ENCODE peak calls at places on chromosomes 4 and X, in six cellular contexts. Y is psoas muscle, A is dorsolateral prefrontal cortex, O is fibroblast of lung, V is foreskin keratinocyte, N is GM12878. C is an unnamed sample.

GRCh38 chrX:112877771-112878173 is 37.1 kb upstream of the AMOT start:
- DNase-seq in Y (no peak), A (no peak), O (no peak), V (no peak), N (no peak), C (no peak)

GRCh38 chr4:54099959-54100606 is at the start of gene GSX2:
- DNase-seq in Y (peak), A (no peak), O (no peak), V (no peak), N (no peak), C (peak)

GRCh38 chr4:61427818-61428495 is 227.8 kb downstream of the ADGRL3 start:
- DNase-seq in Y (no peak), A (no peak), O (no peak), V (peak), N (no peak), C (peak)

GRCh38 chr4:54784188-54784671 is 126.5 kb downstream of the KIT start:
- DNase-seq in Y (peak), A (peak), O (peak), V (no peak), N (no peak), C (no peak)

GRCh38 chrX:26470946-26471345 is 255.0 kb downstream of the MAGEB5 start:
- DNase-seq in Y (no peak), A (no peak), O (no peak), V (no peak), N (no peak), C (no peak)

GRCh38 chr4:187183826-187184225 is 460.2 kb upstream of the FAT1 start:
- DNase-seq in Y (no peak), A (no peak), O (peak), V (no peak), N (no peak), C (no peak)

GRCh38 chr4:67566335-67566734 is 7.8 kb downstream of the STAP1 start:
- DNase-seq in Y (no peak), A (no peak), O (no peak), V (no peak), N (no peak), C (no peak)

GRCh38 chr4:164423819-164424218 is 330.1 kb upstream of the SMIM31 start:
- DNase-seq in Y (no peak), A (no peak), O (no peak), V (no peak), N (no peak), C (no peak)

GRCh38 chrX:154735695-154736393 is 15.0 kb downstream of the GAB3 start:
- DNase-seq in Y (peak), A (no peak), O (peak), V (peak), N (no peak), C (peak)

GRCh38 chrX:36422368-36422767 is 502.8 kb downstream of the CFAP47 start:
- DNase-seq in Y (no peak), A (no peak), O (no peak), V (no peak), N (no peak), C (no peak)

GRCh38 chr4:141684785-141685184 is 48.4 kb downstream of the IL15 start:
- DNase-seq in Y (no peak), A (no peak), O (peak), V (no peak), N (no peak), C (peak)

GRCh38 chrX:16465081-16465876 is 184.7 kb upstream of the S100G start:
- DNase-seq in Y (no peak), A (no peak), O (no peak), V (no peak), N (no peak), C (peak)

GRCh38 chrX:16472345-16472744 is 177.6 kb upstream of the S100G start:
- DNase-seq in Y (no peak), A (no peak), O (no peak), V (no peak), N (no peak), C (no peak)

GRCh38 chrX:16466640-16467432 is 183.1 kb upstream of the S100G start:
- DNase-seq in Y (no peak), A (no peak), O (no peak), V (peak), N (no peak), C (peak)

GRCh38 chrX:16474511-16474910 is 175.4 kb upstream of the S100G start:
- DNase-seq in Y (no peak), A (no peak), O (no peak), V (no peak), N (no peak), C (no peak)

DNA sequence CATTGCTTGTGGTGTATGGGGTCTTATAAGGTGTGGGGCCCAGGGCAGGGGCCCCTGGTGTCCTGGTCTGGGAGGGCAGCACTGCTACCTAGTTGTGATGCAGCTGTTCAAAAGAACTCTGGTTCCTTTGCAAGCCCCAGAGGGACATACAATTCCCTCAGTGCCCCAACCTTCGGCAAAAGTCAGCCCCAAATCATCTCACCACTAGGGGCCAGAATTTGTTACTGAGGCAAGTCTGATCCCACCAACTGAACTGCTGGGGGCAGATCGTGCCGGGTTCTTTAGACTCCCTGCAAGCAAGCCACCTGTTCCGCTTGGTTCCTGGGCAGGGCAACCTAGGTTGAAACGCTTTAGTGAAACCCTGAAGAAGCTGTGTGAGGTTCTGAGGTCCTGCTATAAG is 180.1 kb upstream of the S100G start:
- DNase-seq in Y (no peak), A (no peak), O (no peak), V (no peak), N (no peak), C (no peak)
- TF ChIP-seq CTCF in Y (no peak), A (no peak), O (no peak), V (peak), N (peak), C (peak)

GRCh38 chr4:153506972-153507678 is 41.0 kb downstream of the TMEM131L start:
- DNase-seq in Y (no peak), A (no peak), O (no peak), V (no peak), N (no peak), C (no peak)
- H3K27ac ChIP-seq in Y (peak), A (no peak), O (no peak), V (no peak), N (no peak), C (no peak)

DNA sequence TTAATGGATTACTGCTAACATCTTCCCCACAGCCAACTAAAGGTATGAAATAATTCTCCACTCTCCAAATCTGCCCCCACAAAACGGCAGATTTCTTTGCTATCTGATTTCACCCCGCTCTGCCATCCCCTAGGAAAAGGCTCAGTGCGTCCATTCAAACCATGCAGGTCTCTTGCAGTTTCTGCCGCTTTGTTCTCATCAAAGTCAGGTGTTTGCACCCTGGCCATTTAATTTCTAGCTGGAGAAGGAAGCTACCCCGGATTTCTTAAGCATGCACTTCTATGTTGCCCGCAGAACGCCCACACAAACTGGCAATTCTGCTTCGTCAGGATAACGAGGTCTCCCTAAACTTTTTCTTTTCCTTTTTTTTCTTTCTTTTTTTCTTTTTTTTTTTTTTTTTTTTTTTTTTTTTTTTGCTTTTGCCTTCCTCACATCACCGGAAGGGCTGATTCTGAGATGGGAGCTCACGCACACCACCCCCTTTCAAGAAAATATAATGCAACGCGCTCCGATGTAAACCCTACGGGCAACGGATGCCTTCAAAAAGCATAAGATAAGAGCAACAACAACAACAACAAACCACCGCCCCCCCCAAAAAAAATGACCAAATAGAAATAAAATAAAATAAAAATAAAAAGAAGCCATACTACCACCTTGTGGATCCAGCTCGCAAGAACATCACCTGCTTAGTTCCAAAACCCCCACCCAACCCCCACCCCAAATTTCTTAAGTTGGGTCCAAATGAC is 3.2 kb downstream of the NLGN4X start:
- DNase-seq in Y (no peak), A (no peak), O (no peak), V (no peak), N (no peak), C (peak)
- TF ChIP-seq CTCF in Y (no peak), A (no peak), O (no peak), V (no peak), N (no peak), C (no peak)

GRCh38 chrX:13793897-13794296 is 23.0 kb downstream of the GPM6B start:
- DNase-seq in Y (no peak), A (no peak), O (no peak), V (no peak), N (peak), C (no peak)
- H3K27ac ChIP-seq in Y (no peak), A (peak), O (no peak), V (no peak), N (no peak), C (no peak)

DNA sequence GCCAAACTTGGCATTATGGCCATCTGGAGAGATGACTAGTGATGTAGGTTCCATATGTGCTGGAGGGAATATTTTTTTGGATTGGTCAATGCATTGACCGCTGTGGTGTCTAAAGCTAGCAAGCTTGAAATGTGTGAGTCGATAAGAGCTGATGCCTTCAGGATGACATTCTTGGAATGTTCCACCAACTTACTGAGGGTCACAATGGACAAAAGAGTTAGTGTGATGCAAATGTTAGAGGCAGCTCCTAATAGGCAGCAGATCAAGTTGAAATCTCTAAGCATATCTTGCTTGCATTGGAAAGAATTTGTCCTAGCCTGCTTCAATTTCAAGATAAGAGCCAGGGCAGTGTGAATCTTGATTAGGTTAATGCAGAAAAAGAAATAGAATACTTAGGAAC is 210.4 kb upstream of the AFF2 start:
- DNase-seq in Y (no peak), A (no peak), O (no peak), V (no peak), N (no peak), C (no peak)
- TF ChIP-seq CTCF in Y (no peak), A (no peak), O (no peak), V (no peak), N (no peak), C (no peak)

GRCh38 chr4:182267048-182267447 is 23.8 kb downstream of the TENM3 start:
- DNase-seq in Y (no peak), A (no peak), O (no peak), V (no peak), N (no peak), C (no peak)

GRCh38 chr4:182263562-182263961 is 20.4 kb downstream of the TENM3 start:
- DNase-seq in Y (no peak), A (no peak), O (no peak), V (no peak), N (no peak), C (no peak)

GRCh38 chr4:182265881-182266280 is 22.7 kb downstream of the TENM3 start:
- DNase-seq in Y (no peak), A (no peak), O (no peak), V (no peak), N (no peak), C (no peak)

GRCh38 chr4:182261651-182262223 is 18.5 kb downstream of the TENM3 start:
- DNase-seq in Y (no peak), A (no peak), O (no peak), V (peak), N (no peak), C (peak)

GRCh38 chr4:182264139-182264752 is 21.0 kb downstream of the TENM3 start:
- DNase-seq in Y (no peak), A (no peak), O (no peak), V (no peak), N (no peak), C (no peak)
- H3K27ac ChIP-seq in Y (no peak), A (no peak), O (no peak), V (no peak), N (no peak), C (no peak)

GRCh38 chrX:22660756-22661155 is 339.0 kb upstream of the DDX53 start:
- DNase-seq in Y (no peak), A (no peak), O (no peak), V (no peak), N (no peak), C (no peak)

GRCh38 chrX:22664826-22665225 is 334.9 kb upstream of the DDX53 start:
- DNase-seq in Y (no peak), A (no peak), O (no peak), V (no peak), N (no peak), C (no peak)

GRCh38 chrX:22665818-22666217 is 333.9 kb upstream of the DDX53 start:
- DNase-seq in Y (no peak), A (no peak), O (no peak), V (no peak), N (no peak), C (no peak)

GRCh38 chrX:22662776-22663175 is 337.0 kb upstream of the DDX53 start:
- DNase-seq in Y (no peak), A (no peak), O (no peak), V (peak), N (no peak), C (peak)

DNA sequence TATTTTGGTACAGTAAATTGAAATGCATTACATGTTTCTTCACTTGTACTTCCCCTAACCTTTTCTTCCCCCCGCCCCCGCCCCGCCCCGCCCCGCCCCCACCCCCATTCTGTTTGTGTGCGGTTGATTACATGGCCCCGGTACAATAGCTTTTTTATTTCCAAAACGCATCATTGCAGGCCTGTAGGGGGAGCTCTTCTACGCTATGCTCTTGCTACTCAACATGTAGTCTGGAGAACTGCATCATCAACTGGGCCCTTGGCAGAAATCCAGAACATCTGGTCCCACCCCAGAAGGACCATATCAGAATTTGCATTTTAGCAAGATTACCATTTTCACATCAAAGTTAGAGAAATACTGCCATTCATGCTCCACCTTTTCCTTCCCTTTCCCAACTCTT is 333.3 kb upstream of the DDX53 start:
- DNase-seq in Y (no peak), A (peak), O (peak), V (no peak), N (no peak), C (peak)
- TF ChIP-seq CTCF in Y (no peak), A (peak), O (no peak), V (peak), N (no peak), C (peak)

GRCh38 chr4:58261526-58261925 is 1151.3 kb upstream of the IGFBP7 start:
- DNase-seq in Y (no peak), A (no peak), O (no peak), V (peak), N (no peak), C (no peak)

DNA sequence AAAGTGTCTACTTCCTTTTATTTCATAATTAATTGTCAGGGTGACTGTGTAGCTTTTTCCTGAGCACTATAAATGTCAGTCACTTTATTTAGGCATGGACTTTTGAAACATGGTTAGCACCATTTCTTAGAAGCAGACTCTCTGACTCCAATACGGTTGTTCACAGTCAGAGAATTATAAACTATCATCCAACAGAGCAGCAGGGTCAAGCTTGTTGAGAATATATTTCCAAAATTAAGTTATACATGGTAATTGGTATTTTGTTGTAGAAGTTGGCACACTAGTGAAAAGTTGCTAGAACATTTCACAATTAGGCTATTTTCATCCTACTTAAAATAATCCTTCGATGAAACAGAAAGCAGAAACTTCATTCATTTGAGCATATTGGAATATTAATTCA is 1155.5 kb upstream of the IGFBP7 start:
- DNase-seq in Y (no peak), A (no peak), O (no peak), V (no peak), N (no peak), C (no peak)
- H3K27ac ChIP-seq in Y (no peak), A (no peak), O (no peak), V (no peak), N (no peak), C (no peak)

DNA sequence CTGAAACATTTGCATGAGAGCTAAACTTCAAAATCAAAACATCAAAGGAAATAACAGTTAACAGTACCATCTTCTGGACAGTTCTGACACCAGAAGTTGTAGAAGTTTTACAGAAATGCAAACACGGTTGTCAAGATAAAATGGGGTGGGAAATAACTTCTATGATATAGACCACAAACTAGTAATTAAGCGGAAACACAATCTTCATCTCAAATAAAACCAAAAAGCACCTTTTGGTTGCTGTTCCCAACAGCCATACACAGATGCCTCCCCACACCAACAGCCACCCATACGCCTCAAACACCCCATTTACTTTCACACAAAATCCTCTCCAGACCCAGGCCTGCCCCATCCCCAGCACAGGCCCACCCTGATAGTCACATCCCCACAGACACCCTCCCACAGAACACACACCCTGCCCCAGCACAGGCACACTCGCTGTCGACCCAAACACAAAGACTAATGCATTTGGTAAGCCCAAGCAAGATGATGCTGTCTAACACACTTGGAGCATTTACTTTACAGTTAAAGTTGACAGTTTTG is 64.3 kb downstream of the TAPT1 start:
- DNase-seq in Y (no peak), A (no peak), O (no peak), V (no peak), N (no peak), C (no peak)
- TF ChIP-seq CTCF in Y (peak), A (no peak), O (no peak), V (no peak), N (no peak), C (no peak)